ENCODE peak calls at places on chromosomes 16 and 17, in four cellular contexts. P is activated gamma-delta T cell treated with Interleukin-2 at 50 U/mL for 16 hours, F is A172, I is left colon. G is an unnamed sample.

GRCh38 chr16:29806641-29807425 is 504 bp downstream of the MAZ start:
- DNase-seq in I (peak), P (peak), F (no peak), G (peak)

GRCh38 chr16:11675561-11676511 is 7.6 kb downstream of the SNN start:
- DNase-seq in P (no peak), F (peak), I (peak), G (peak)

GRCh38 chr17:1495265-1495664 is 2.8 kb upstream of the MYO1C start:
- DNase-seq in F (no peak), I (no peak), P (no peak), G (no peak)

GRCh38 chr17:64223283-64223682 is 39.8 kb downstream of the TEX2 start:
- DNase-seq in I (no peak), P (no peak), F (no peak), G (no peak)

GRCh38 chr17:60154616-60155426 is 5.0 kb downstream of the CA4 start:
- DNase-seq in P (no peak), F (peak), I (no peak), G (no peak)

GRCh38 chr16:48126801-48127644 is 28.8 kb downstream of the ABCC12 start:
- DNase-seq in F (peak), P (no peak), I (no peak), G (no peak)

GRCh38 chr16:4501071-4501478 is 24.9 kb downstream of the HMOX2 start:
- DNase-seq in P (no peak), I (no peak), F (peak), G (no peak)

GRCh38 chr17:978110-979093 is 1.2 kb downstream of the NXN start:
- DNase-seq in I (no peak), P (no peak), F (no peak), G (peak)

GRCh38 chr16:19410435-19411153 is 7.1 kb upstream of the TMC5 start:
- DNase-seq in F (no peak), I (peak), P (no peak), G (no peak)

GRCh38 chr17:3886776-3887175 is 6.1 kb downstream of the CAMKK1 start:
- DNase-seq in F (no peak), I (peak), P (no peak), G (no peak)

GRCh38 chr17:80780381-80781187 is 211.1 kb upstream of the CHMP6 start:
- DNase-seq in F (no peak), P (no peak), I (no peak), G (peak)

GRCh38 chr16:11742041-11742535 is 569 bp downstream of the TXNDC11 start:
- DNase-seq in I (peak), F (no peak), P (peak), G (no peak)

GRCh38 chr16:25177831-25178688 is 38.7 kb upstream of the AQP8 start:
- DNase-seq in P (no peak), F (no peak), I (peak), G (no peak)

GRCh38 chr17:2054740-2055493 is at the start of gene HIC1:
- DNase-seq in I (no peak), P (peak), F (peak), G (peak)

GRCh38 chr17:44464037-44464436 is 39.2 kb downstream of the GPATCH8 start:
- DNase-seq in I (no peak), P (no peak), F (no peak), G (no peak)

GRCh38 chr16:55323637-55324490 is at the start of gene IRX6:
- DNase-seq in I (no peak), P (no peak), F (no peak), G (no peak)

GRCh38 chr17:67246648-67247415 is 1.8 kb upstream of the HELZ start:
- DNase-seq in I (peak), F (peak), P (peak), G (peak)

GRCh38 chr16:10688291-10688690 is 6.4 kb downstream of the TEKT5 start:
- DNase-seq in I (peak), P (no peak), F (no peak), G (no peak)

GRCh38 chr17:7479389-7480192 is at the start of gene ZBTB4:
- DNase-seq in I (peak), P (peak), F (no peak), G (peak)

GRCh38 chr17:7559307-7560171 is 989 bp downstream of the TNFSF13 start:
- DNase-seq in I (peak), P (no peak), F (no peak), G (no peak)

GRCh38 chr17:81339180-81339501 is 44.0 kb upstream of the SLC38A10 start:
- DNase-seq in P (no peak), F (no peak), I (no peak), G (no peak)

GRCh38 chr17:59165933-59166342 is 10.4 kb downstream of the PRR11 start:
- DNase-seq in I (no peak), P (peak), F (peak), G (peak)

GRCh38 chr17:36920032-36921000 is 17.0 kb upstream of the LHX1 start:
- DNase-seq in I (no peak), P (no peak), F (peak), G (no peak)

GRCh38 chr16:29649560-29650494 is 13.2 kb upstream of the SPN start:
- DNase-seq in I (no peak), F (no peak), P (no peak), G (no peak)

GRCh38 chr17:17924131-17924856 is 47.9 kb downstream of the TOM1L2 start:
- DNase-seq in F (no peak), I (no peak), P (no peak), G (no peak)

GRCh38 chr16:7334801-7335560 is 2.3 kb downstream of the RBFOX1 start:
- DNase-seq in F (no peak), I (no peak), P (no peak), G (no peak)

GRCh38 chr17:50117202-50118040 is 12.5 kb downstream of the SAMD14 start:
- DNase-seq in P (peak), F (no peak), I (no peak), G (peak)

GRCh38 chr16:1093284-1094123 is 2.5 kb downstream of the C1QTNF8 start:
- DNase-seq in P (no peak), I (no peak), F (no peak), G (no peak)

GRCh38 chr16:72876221-72876620 is 171.7 kb downstream of the ZFHX3 start:
- DNase-seq in I (peak), P (no peak), F (peak), G (no peak)

GRCh38 chr17:14019186-14019956 is 49.9 kb upstream of the COX10 start:
- DNase-seq in F (peak), P (no peak), I (no peak), G (no peak)

GRCh38 chr17:63714550-63715277 is 14.8 kb upstream of the LIMD2 start:
- DNase-seq in I (no peak), P (no peak), F (no peak), G (no peak)

GRCh38 chr17:74603032-74603635 is 11.1 kb upstream of the CD300LD start:
- DNase-seq in I (no peak), F (no peak), P (no peak), G (no peak)

GRCh38 chr16:53775821-53776431 is 72.0 kb downstream of the FTO start:
- DNase-seq in F (peak), P (no peak), I (peak), G (no peak)

GRCh38 chr17:81489986-81490598 is 22.5 kb downstream of the ACTG1 start:
- DNase-seq in P (no peak), I (no peak), F (no peak), G (no peak)

GRCh38 chr17:80104956-80105375 is 3.6 kb downstream of the GAA start:
- DNase-seq in I (peak), F (no peak), P (no peak), G (no peak)

GRCh38 chr17:50972579-50972978 is 106.4 kb upstream of the TOB1 start:
- DNase-seq in I (no peak), P (no peak), F (no peak), G (no peak)

GRCh38 chr16:78303946-78304345 is 204.5 kb downstream of the WWOX start:
- DNase-seq in P (no peak), I (no peak), F (no peak), G (no peak)

GRCh38 chr17:77363821-77364361 is 223.1 kb downstream of the SEC14L1 start:
- DNase-seq in I (no peak), F (no peak), P (no peak), G (peak)

GRCh38 chr16:67910162-67910561 is 17.1 kb downstream of the PSKH1 start:
- DNase-seq in F (no peak), P (no peak), I (no peak), G (no peak)